ENCODE peak calls at places on chromosomes 1 and 21, in nine cellular contexts. O is tibial nerve, L is glutamatergic neuron, V is RWPE1, Z is omental fat pad, I is heart left ventricle, E is cardiac muscle cell, C is GM12864, D is LNCaP clone FGC. G is an unnamed sample.

GRCh38 chr1:24898152-24898908 is 31.7 kb downstream of the RUNX3 start:
- DNase-seq in C (no peak), L (peak; percentile 78), E (peak; percentile 61), I (peak; percentile 44), D (no peak), Z (peak; percentile 25), V (peak; percentile 42), O (peak; percentile 32), G (peak; percentile 79)

GRCh38 chr1:40281852-40282251 is 23.8 kb downstream of the ZMPSTE24 start:
- DNase-seq in C (no peak), Z (no peak), I (no peak), D (peak; percentile 99), V (no peak), E (no peak), L (no peak), O (no peak), G (no peak)

GRCh38 chr1:31509124-31510072 is 66.9 kb upstream of the TINAGL1 start:
- DNase-seq in C (no peak), V (no peak), O (no peak), E (no peak), I (no peak), Z (no peak), L (no peak), D (no peak), G (peak; percentile 82)

GRCh38 chr1:54542962-54543539 is 5.0 kb upstream of the ACOT11 start:
- DNase-seq in C (no peak), D (no peak), O (no peak), I (no peak), L (no peak), Z (no peak), E (no peak), V (no peak), G (no peak)

GRCh38 chr1:94094466-94095111 is 26.4 kb downstream of the ABCA4 start:
- DNase-seq in E (no peak), L (no peak), Z (no peak), C (no peak), V (no peak), I (peak; percentile 75), O (peak; percentile 67), D (no peak), G (no peak)

GRCh38 chr1:7136166-7136953 is 351.1 kb downstream of the CAMTA1 start:
- DNase-seq in E (no peak), Z (no peak), O (no peak), I (no peak), C (no peak), V (no peak), L (no peak), D (no peak), G (no peak)

GRCh38 chr1:193846881-193847280 is 660.5 kb upstream of the B3GALT2 start:
- DNase-seq in Z (no peak), D (no peak), O (no peak), V (no peak), L (no peak), E (no peak), C (no peak), I (no peak), G (no peak)

GRCh38 chr21:44714905-44715304 is 3.5 kb upstream of the TSPEAR start:
- DNase-seq in O (no peak), E (no peak), Z (no peak), V (no peak), L (no peak), D (no peak), C (no peak), I (no peak), G (no peak)

GRCh38 chr1:168089326-168089978 is 47.3 kb downstream of the GPR161 start:
- DNase-seq in E (no peak), L (no peak), Z (no peak), V (no peak), I (no peak), C (no peak), D (no peak), O (no peak), G (peak; percentile 8)

GRCh38 chr1:205962821-205963221 is 19.6 kb upstream of the SLC26A9 start:
- DNase-seq in L (no peak), I (no peak), O (no peak), V (no peak), E (no peak), C (no peak), Z (no peak), D (no peak), G (no peak)

GRCh38 chr1:194795917-194796593 is 1609.6 kb upstream of the B3GALT2 start:
- DNase-seq in C (no peak), O (no peak), L (no peak), V (no peak), Z (no peak), D (no peak), I (no peak), E (no peak), G (no peak)

GRCh38 chr1:172970186-172970585 is 80.6 kb downstream of the TNFSF18 start:
- DNase-seq in O (no peak), Z (no peak), E (no peak), D (no peak), L (no peak), I (no peak), C (no peak), V (peak; percentile 37), G (no peak)

GRCh38 chr21:41634858-41635257 is 126.9 kb upstream of the TMPRSS2 start:
- DNase-seq in O (no peak), C (no peak), D (no peak), V (no peak), E (no peak), I (no peak), L (no peak), Z (no peak), G (no peak)

GRCh38 chr1:50774759-50775351 is 185.2 kb downstream of the FAF1 start:
- DNase-seq in D (peak; percentile 50), I (no peak), O (no peak), E (peak; percentile 71), Z (no peak), C (peak; percentile 22), V (peak; percentile 39), L (no peak), G (peak; percentile 37)

GRCh38 chr1:59846895-59847282 is 32.1 kb downstream of the HOOK1 start:
- DNase-seq in E (no peak), I (no peak), Z (no peak), V (no peak), O (no peak), C (no peak), D (no peak), L (no peak), G (no peak)

GRCh38 chr1:80444171-80444570 is 1356.6 kb upstream of the ADGRL2 start:
- DNase-seq in D (no peak), O (no peak), Z (no peak), V (no peak), C (no peak), L (no peak), I (no peak), E (no peak), G (no peak)

GRCh38 chr1:224108991-224109390 is 4.9 kb upstream of the FBXO28 start:
- DNase-seq in L (no peak), Z (no peak), I (no peak), C (no peak), V (no peak), O (no peak), E (no peak), D (no peak), G (no peak)

GRCh38 chr1:111920221-111921024 is 69.0 kb downstream of the KCND3 start:
- DNase-seq in D (peak; percentile 87), O (no peak), I (peak; percentile 47), L (no peak), E (no peak), C (no peak), Z (no peak), V (peak; percentile 24), G (no peak)

GRCh38 chr1:187384504-187384903 is 555.8 kb downstream of the PLA2G4A start:
- DNase-seq in C (no peak), Z (no peak), D (no peak), V (no peak), I (no peak), O (no peak), L (no peak), E (no peak), G (peak; percentile 8)

GRCh38 chr1:187383366-187383765 is 554.6 kb downstream of the PLA2G4A start:
- DNase-seq in V (no peak), L (peak; percentile 31), Z (no peak), E (no peak), C (no peak), O (no peak), I (no peak), D (no peak), G (no peak)
- TF ChIP-seq CTCF in V (no peak), L (no peak), Z (no peak), E (peak; percentile 18), C (no peak), O (no peak), I (no peak), D (peak; percentile 26), G (peak; percentile 14)

GRCh38 chr1:102550729-102551384 is 554.1 kb upstream of the OLFM3 start:
- DNase-seq in Z (no peak), I (no peak), L (peak; percentile 12), E (peak; percentile 7), C (no peak), V (no peak), O (no peak), D (no peak), G (no peak)
- TF ChIP-seq CTCF in Z (no peak), I (no peak), L (peak; percentile 17), E (peak; percentile 45), C (peak; percentile 67), V (no peak), O (no peak), D (peak; percentile 61), G (peak; percentile 40)

DNA sequence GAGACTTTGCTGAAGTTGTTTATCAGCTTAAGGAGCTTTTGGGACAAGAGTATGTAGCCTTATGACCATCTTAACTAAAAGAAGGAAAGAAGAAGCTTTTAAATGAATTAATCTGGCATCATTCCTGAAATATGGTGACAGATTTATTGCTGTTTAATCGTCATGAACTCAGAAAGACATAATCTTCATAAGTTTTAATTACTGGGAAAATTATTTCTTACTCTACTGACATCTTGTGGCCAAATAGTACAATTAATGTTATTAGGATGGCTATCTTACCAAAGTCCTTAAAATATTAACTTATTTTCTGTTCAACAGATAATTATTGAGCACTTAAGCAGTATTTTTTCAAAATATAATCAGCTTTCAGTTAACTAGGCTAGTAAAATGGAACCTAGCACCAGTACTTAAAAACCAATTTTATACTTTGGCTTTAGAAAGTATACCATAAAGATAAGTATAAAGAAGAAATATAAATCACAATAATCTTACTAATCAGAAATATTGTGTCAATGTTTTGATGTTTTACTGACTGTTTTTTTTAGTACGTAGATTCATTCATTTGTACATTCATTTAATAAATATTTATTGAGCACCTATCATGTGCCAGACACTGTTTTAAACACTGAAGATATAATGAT is 34.7 kb upstream of the GPR25 start:
- DNase-seq in Z (no peak), I (no peak), D (peak; percentile 8), V (peak; percentile 16), C (no peak), L (no peak), E (no peak), O (no peak), G (no peak)
- TF ChIP-seq CTCF in Z (no peak), I (peak; percentile 42), D (peak; percentile 47), V (peak; percentile 63), C (peak; percentile 20), L (peak; percentile 24), E (peak; percentile 47), O (peak; percentile 43), G (peak; percentile 28)

DNA sequence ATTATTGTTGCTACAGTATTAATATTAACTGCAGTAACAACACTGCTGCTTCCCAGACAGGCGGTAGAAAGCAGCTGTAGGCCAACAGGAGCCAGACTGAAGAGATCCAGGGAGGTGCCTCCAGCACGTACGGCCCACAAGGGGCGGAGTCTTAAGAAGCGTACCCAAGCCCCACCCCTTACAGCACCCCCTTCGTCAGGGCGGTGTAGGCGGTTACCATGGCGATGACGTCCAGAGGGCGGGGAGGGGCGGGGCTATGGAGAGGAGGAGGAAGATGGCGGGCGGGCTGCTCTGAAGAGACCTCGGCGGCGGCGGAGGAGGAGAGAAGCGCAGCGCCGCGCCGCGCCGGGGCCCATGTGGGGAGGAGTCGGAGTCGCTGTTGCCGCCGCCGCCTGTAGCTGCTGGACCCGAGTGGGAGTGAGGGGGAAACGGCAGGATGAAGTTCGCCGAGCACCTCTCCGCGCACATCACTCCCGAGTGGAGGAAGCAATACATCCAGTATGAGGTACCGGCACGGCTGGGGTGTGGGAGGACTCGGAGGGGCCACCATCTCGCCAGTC is at the start of gene XPR1:
- DNase-seq in D (peak; percentile 97), Z (peak; percentile 92), C (peak; percentile 97), I (peak; percentile 99), O (peak; percentile 97), V (peak; percentile 98), L (peak; percentile 97), E (peak; percentile 99), G (peak; percentile 96)
- TF ChIP-seq CTCF in D (no peak), Z (no peak), C (peak; percentile 17), I (peak; percentile 29), O (peak; percentile 49), V (peak; percentile 39), L (no peak), E (peak; percentile 28), G (peak; percentile 43)

G was measured in GM10248.